ENCODE peak calls at places on chromosomes 16 and 17, in six cellular contexts. Z, M, J, W, B and U are unnamed samples.

GRCh38 chr17:73630531-73630930 is 13.7 kb downstream of the SDK2 start:
- DNase-seq in Z (no peak), M (no peak), J (no peak), W (no peak), B (no peak), U (no peak)

GRCh38 chr17:73316919-73317505 is 5.2 kb upstream of the CDC42EP4 start:
- DNase-seq in Z (no peak), M (no peak), J (no peak), W (no peak), B (no peak), U (peak)

GRCh38 chr17:34647511-34647910 is 68.1 kb downstream of the TMEM132E start:
- DNase-seq in Z (no peak), M (no peak), J (no peak), W (no peak), B (no peak), U (no peak)

GRCh38 chr16:30557397-30557949 is 701 bp downstream of the ZNF764 start:
- DNase-seq in Z (no peak), M (no peak), J (no peak), W (no peak), B (no peak), U (no peak)

GRCh38 chr16:19595043-19595767 is 39.7 kb downstream of the VPS35L start:
- DNase-seq in Z (peak), M (no peak), J (no peak), W (peak), B (peak), U (no peak)

GRCh38 chr16:82016964-82017363 is 5.7 kb upstream of the SDR42E1 start:
- DNase-seq in Z (no peak), M (no peak), J (no peak), W (no peak), B (no peak), U (no peak)

GRCh38 chr16:69924777-69925191 is 26.4 kb upstream of the CLEC18A start:
- DNase-seq in Z (no peak), M (peak), J (peak), W (no peak), B (peak), U (no peak)

GRCh38 chr17:19012171-19013080 is 7.9 kb upstream of the FAM83G start:
- DNase-seq in Z (no peak), M (no peak), J (no peak), W (no peak), B (no peak), U (no peak)

GRCh38 chr16:85955566-85955965 is 56.6 kb downstream of the IRF8 start:
- DNase-seq in Z (no peak), M (no peak), J (no peak), W (no peak), B (no peak), U (no peak)

GRCh38 chr16:54284319-54284930 is 2.2 kb downstream of the IRX3 start:
- DNase-seq in Z (no peak), M (no peak), J (peak), W (peak), B (no peak), U (peak)

GRCh38 chr17:75595284-75595918 is 7.8 kb downstream of the MYO15B start:
- DNase-seq in Z (no peak), M (no peak), J (no peak), W (no peak), B (no peak), U (no peak)

GRCh38 chr17:61393904-61394629 is 5.6 kb upstream of the TBX2 start:
- DNase-seq in Z (no peak), M (no peak), J (peak), W (no peak), B (no peak), U (peak)

GRCh38 chr17:81901167-81902022 is 643 bp upstream of the NPB start:
- DNase-seq in Z (no peak), M (no peak), J (no peak), W (no peak), B (no peak), U (no peak)

GRCh38 chr17:1323336-1323735 is 43.9 kb downstream of the TRARG1 start:
- DNase-seq in Z (no peak), M (no peak), J (no peak), W (no peak), B (peak), U (peak)

GRCh38 chr17:760371-760770 is 8.3 kb upstream of the GEMIN4 start:
- DNase-seq in Z (no peak), M (no peak), J (no peak), W (no peak), B (no peak), U (no peak)

GRCh38 chr16:49012961-49013726 is 268.5 kb downstream of the CBLN1 start:
- DNase-seq in Z (no peak), M (no peak), J (no peak), W (no peak), B (no peak), U (peak)

DNA sequence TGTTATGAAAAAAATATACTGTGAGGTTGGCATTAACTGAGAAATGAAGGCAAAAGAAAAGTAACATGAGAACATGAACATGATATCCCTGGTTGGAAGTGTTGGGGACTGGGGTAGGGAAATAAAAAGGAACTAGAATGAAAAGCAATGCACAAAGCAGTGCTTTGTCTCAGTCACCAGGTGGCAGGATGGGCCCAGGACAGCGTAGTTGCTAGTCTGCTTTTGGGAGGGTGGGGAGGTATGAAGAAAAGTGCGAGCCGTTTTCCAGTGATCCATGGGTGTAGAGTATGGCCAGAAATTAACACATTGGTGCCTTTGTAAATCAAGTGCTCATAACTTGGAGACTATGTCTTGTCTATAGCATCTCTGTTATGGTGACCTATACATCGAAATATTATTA is 662.5 kb upstream of the SALL1 start:
- DNase-seq in Z (no peak), M (no peak), J (no peak), W (no peak), B (no peak), U (peak)
- TF ChIP-seq CTCF in Z (no peak), M (no peak), J (peak), W (no peak), B (peak), U (peak)

GRCh38 chr16:4450430-4450829 is 24.0 kb downstream of the NMRAL1 start:
- DNase-seq in Z (no peak), M (no peak), J (no peak), W (no peak), B (no peak), U (no peak)
- H3K27ac ChIP-seq in Z (no peak), M (no peak), J (no peak), W (peak), B (no peak), U (no peak)

DNA sequence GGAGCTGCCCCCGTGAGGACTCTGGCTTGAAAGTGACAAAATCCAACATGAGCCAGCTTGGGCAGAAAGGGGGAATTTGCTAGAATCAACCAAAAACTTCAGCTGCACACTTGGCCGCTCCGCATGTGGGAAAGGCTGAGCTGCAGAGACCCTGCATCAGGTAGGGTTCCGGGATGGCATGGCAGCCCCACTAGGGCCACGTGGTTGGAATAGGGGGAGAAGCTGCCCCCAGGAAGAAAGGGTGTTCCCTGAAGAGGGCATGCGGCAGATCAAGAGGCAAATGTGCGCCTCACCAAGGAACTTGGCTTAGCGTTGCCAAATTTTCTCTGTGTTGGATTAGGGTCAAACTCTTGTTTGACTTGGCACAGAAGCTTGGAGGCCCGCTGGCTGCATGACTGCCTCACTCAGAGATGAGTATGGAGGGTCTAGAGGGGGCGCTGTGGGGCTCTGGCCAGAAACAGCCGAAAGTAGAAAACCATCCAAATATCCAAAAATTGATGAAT is 29.2 kb upstream of the WFIKKN2 start:
- DNase-seq in Z (no peak), M (no peak), J (no peak), W (no peak), B (peak), U (peak)
- TF ChIP-seq CTCF in Z (no peak), M (no peak), J (no peak), W (no peak), B (peak), U (peak)

DNA sequence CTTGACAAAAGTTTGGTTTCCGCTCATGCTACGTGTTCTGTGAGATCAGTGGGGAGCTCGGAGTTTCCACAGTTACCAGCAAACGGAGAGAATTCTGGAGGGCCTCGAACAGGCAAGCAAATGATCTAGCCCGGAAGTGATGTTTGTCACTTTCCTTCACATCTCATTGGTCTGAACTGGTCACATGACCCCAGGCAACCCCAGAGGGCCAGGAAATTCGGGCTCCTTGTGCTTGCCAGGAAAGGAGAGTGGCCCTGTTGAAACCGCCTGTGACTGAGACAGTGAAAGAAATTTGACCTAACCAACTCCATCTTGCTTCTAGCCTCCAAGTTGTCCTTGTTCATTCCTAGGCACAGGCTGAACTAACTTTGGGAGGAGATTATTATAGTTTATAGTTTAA is 23.0 kb downstream of the SPPL2C start:
- DNase-seq in Z (no peak), M (no peak), J (no peak), W (peak), B (no peak), U (peak)
- H3K27ac ChIP-seq in Z (no peak), M (no peak), J (no peak), W (no peak), B (no peak), U (no peak)

DNA sequence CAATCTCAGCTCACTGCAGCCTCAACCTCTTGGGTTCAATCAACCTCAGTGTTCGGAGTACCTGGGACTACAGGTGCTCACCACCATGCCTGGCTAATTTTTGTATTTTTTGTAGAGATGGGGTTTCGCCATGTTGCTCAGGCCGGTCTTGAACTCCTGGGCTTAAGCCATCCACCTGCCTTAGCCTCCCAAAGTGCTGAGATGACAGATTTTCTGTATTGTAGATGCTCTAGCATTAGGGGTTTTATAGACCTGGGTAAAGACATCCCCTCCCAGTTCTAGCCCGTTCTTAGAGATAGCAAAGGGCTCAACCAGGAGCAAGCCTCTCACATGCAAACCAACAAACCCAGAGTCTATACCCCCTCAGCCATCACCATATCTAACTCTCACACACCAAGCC is 57.3 kb downstream of the XYLT1 start:
- DNase-seq in Z (no peak), M (no peak), J (no peak), W (no peak), B (no peak), U (no peak)
- TF ChIP-seq CTCF in Z (no peak), M (no peak), J (no peak), W (no peak), B (no peak), U (no peak)